ENCODE peak calls at places on chromosomes 4 and X, in four cellular contexts. One of them, this sample, is unnamed.

GRCh38 chr4:105241456-105241855 is 94.8 kb downstream of the TET2 start:
- DNase-seq in K562: no peak
- DNase-seq in A549: no peak
- DNase-seq in HepG2: no peak
- DNase-seq in this sample: no peak

GRCh38 chr4:98261291-98262271 is at the start of gene RAP1GDS1:
- DNase-seq in HepG2: peak
- DNase-seq in K562: peak
- DNase-seq in A549: peak
- DNase-seq in this sample: peak

GRCh38 chr4:138192113-138192512 is 50.0 kb downstream of the SLC7A11 start:
- DNase-seq in K562: peak
- DNase-seq in HepG2: peak
- DNase-seq in A549: peak
- DNase-seq in this sample: peak

GRCh38 chr4:22389240-22389871 is 126.5 kb downstream of the ADGRA3 start:
- DNase-seq in A549: peak
- DNase-seq in HepG2: peak
- DNase-seq in K562: peak
- DNase-seq in this sample: peak

GRCh38 chr4:72031868-72032619 is at the start of gene NPFFR2:
- DNase-seq in A549: no peak
- DNase-seq in HepG2: no peak
- DNase-seq in K562: no peak
- DNase-seq in this sample: no peak

GRCh38 chr4:174989791-174990190 is 71.6 kb downstream of the ADAM29 start:
- DNase-seq in HepG2: no peak
- DNase-seq in A549: no peak
- DNase-seq in K562: no peak
- DNase-seq in this sample: no peak

GRCh38 chr4:5566991-5567390 is 141.4 kb downstream of the EVC2 start:
- DNase-seq in A549: no peak
- DNase-seq in K562: no peak
- DNase-seq in HepG2: no peak
- DNase-seq in this sample: no peak

GRCh38 chrX:23287191-23287764 is 47.4 kb upstream of the PTCHD1 start:
- DNase-seq in A549: no peak
- DNase-seq in K562: no peak
- DNase-seq in HepG2: no peak
- DNase-seq in this sample: no peak

GRCh38 chr4:112290341-112290740 is 4.6 kb upstream of the TIFA start:
- DNase-seq in K562: no peak
- DNase-seq in A549: no peak
- DNase-seq in HepG2: no peak
- DNase-seq in this sample: no peak

GRCh38 chrX:9635805-9636204 is 129.8 kb downstream of the GPR143 start:
- DNase-seq in K562: no peak
- DNase-seq in A549: no peak
- DNase-seq in HepG2: no peak
- DNase-seq in this sample: peak

GRCh38 chrX:262391-262909 is 18.7 kb upstream of the PLCXD1 start:
- DNase-seq in A549: peak
- DNase-seq in HepG2: peak
- DNase-seq in K562: no peak
- DNase-seq in this sample: no peak

GRCh38 chr4:3813151-3813905 is 47.1 kb downstream of the ADRA2C start:
- DNase-seq in HepG2: no peak
- DNase-seq in A549: no peak
- DNase-seq in K562: no peak
- DNase-seq in this sample: no peak

GRCh38 chrX:139094671-139095592 is 383.4 kb upstream of the FGF13 start:
- DNase-seq in A549: no peak
- DNase-seq in HepG2: no peak
- DNase-seq in K562: no peak
- DNase-seq in this sample: no peak

GRCh38 chrX:19382500-19383145 is 38.9 kb downstream of the PDHA1 start:
- DNase-seq in K562: peak
- DNase-seq in A549: peak
- DNase-seq in HepG2: peak
- DNase-seq in this sample: peak

GRCh38 chrX:97401154-97401553 is 517.4 kb downstream of the RPA4 start:
- DNase-seq in A549: peak
- DNase-seq in HepG2: peak
- DNase-seq in K562: no peak
- DNase-seq in this sample: no peak

GRCh38 chrX:46184749-46185148 is 360.5 kb downstream of the ZNF674 start:
- DNase-seq in A549: no peak
- DNase-seq in K562: no peak
- DNase-seq in HepG2: no peak
- DNase-seq in this sample: no peak

GRCh38 chrX:46179748-46180147 is 365.5 kb downstream of the ZNF674 start:
- DNase-seq in HepG2: no peak
- DNase-seq in A549: no peak
- DNase-seq in K562: no peak
- DNase-seq in this sample: no peak

GRCh38 chrX:46180258-46180687 is 364.9 kb downstream of the ZNF674 start:
- DNase-seq in HepG2: peak
- DNase-seq in A549: peak
- DNase-seq in K562: no peak
- DNase-seq in this sample: peak

GRCh38 chrX:46173159-46173558 is 372.1 kb downstream of the ZNF674 start:
- DNase-seq in K562: no peak
- DNase-seq in A549: no peak
- DNase-seq in HepG2: no peak
- DNase-seq in this sample: no peak

GRCh38 chrX:46178763-46179162 is 366.5 kb downstream of the ZNF674 start:
- DNase-seq in K562: no peak
- DNase-seq in A549: no peak
- DNase-seq in HepG2: no peak
- DNase-seq in this sample: no peak
- TF ChIP-seq MAZ in K562: no peak
- TF ChIP-seq MAZ in A549: no peak
- TF ChIP-seq MAZ in HepG2: no peak
- TF ChIP-seq MAZ in this sample: no peak

GRCh38 chr4:2489081-2489805 is 20.3 kb downstream of the RNF4 start:
- DNase-seq in K562: no peak
- DNase-seq in A549: no peak
- DNase-seq in HepG2: no peak
- DNase-seq in this sample: no peak

GRCh38 chr4:2484169-2484568 is 15.3 kb downstream of the RNF4 start:
- DNase-seq in A549: no peak
- DNase-seq in HepG2: no peak
- DNase-seq in K562: no peak
- DNase-seq in this sample: no peak

GRCh38 chr4:2487632-2488031 is 18.7 kb downstream of the RNF4 start:
- DNase-seq in K562: no peak
- DNase-seq in A549: no peak
- DNase-seq in HepG2: no peak
- DNase-seq in this sample: no peak

GRCh38 chr4:2484993-2485392 is 16.1 kb downstream of the RNF4 start:
- DNase-seq in K562: no peak
- DNase-seq in A549: no peak
- DNase-seq in HepG2: no peak
- DNase-seq in this sample: no peak

DNA sequence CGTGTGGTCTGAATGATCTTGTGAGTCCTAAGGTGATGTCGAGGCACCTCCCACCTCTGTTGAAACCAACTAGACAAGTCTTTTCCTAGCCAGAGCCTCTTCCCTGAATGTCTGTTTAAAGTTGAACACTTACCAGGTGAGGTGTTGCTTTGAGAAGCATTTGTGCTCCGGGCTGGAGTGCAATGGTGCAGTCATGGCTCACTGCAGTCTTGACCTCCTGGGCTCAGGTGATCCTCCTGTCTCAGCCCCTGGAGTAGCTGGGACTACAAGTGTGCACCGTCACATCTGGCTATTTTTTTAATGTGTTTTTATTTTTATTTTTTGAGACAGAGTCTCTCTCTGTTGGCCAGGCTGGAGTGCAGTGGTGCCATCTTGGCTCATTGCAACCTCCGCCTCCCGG is 18.1 kb downstream of the RNF4 start:
- DNase-seq in K562: no peak
- DNase-seq in HepG2: no peak
- DNase-seq in A549: no peak
- DNase-seq in this sample: no peak
- TF ChIP-seq MAZ in K562: no peak
- TF ChIP-seq MAZ in HepG2: no peak
- TF ChIP-seq MAZ in A549: no peak
- TF ChIP-seq MAZ in this sample: no peak

GRCh38 chr4:39533541-39533940 is 6.3 kb upstream of the UGDH start:
- DNase-seq in HepG2: no peak
- DNase-seq in A549: no peak
- DNase-seq in K562: no peak
- DNase-seq in this sample: no peak

GRCh38 chr4:39541987-39542632 is 14.9 kb upstream of the UGDH start:
- DNase-seq in HepG2: no peak
- DNase-seq in A549: peak
- DNase-seq in K562: no peak
- DNase-seq in this sample: no peak

GRCh38 chr4:39542633-39543393 is 15.6 kb upstream of the UGDH start:
- DNase-seq in K562: no peak
- DNase-seq in HepG2: no peak
- DNase-seq in A549: peak
- DNase-seq in this sample: no peak

GRCh38 chr4:39544580-39545315 is 17.5 kb upstream of the UGDH start:
- DNase-seq in HepG2: no peak
- DNase-seq in K562: no peak
- DNase-seq in A549: no peak
- DNase-seq in this sample: peak

DNA sequence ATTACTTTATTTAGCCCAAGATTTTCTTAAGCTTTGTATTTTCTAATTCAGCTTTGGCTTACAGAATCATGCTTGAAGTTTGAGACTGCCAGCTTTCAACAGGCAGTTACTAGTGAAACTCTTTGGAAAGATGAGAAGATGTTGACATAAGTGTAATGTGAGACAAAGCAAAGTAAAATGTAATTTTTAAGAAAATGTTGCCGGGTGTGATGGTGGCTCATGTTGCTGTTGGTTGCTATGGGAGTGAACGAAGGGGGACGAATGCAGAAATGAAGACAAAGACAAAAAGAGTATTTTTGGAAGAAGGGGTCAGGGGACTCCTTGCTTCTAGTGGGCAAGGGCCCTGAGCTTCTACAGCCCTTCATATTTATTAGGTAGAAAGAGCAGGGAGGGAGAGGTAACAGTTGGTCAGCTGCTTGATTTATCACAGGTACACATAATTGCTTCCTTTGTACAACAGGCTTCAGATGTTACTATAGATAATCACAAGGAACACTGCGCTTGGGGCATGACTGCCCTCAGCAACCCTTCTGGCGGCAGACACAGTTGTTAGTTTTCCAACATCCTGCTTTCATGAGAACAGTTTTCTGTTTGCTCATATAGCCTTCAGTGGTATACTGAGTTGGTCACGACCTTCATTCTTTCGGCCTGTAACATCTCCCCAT is 11.9 kb upstream of the UGDH start:
- DNase-seq in K562: no peak
- DNase-seq in A549: peak
- DNase-seq in HepG2: no peak
- DNase-seq in this sample: peak
- TF ChIP-seq MAZ in K562: no peak
- TF ChIP-seq MAZ in A549: no peak
- TF ChIP-seq MAZ in HepG2: no peak
- TF ChIP-seq MAZ in this sample: no peak

DNA sequence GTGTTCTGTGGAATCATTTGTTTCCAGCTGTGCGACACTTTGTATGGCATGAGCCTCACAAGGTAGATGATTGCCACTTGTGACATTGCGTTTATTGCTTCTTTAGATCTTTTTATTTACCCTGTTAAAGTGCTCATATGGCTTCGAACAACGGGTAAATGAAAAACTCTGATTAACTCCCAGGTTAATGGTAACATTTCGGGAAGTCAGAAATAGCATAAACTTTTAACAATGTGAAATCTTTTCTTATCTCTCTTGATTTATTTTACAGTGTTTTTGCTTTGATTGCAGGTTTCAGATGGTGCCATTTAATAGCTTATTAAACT is 494.2 kb downstream of the IDS start:
- DNase-seq in A549: no peak
- DNase-seq in K562: no peak
- DNase-seq in HepG2: no peak
- DNase-seq in this sample: no peak
- TF ChIP-seq MAZ in A549: no peak
- TF ChIP-seq MAZ in K562: no peak
- TF ChIP-seq MAZ in HepG2: no peak
- TF ChIP-seq MAZ in this sample: no peak

GRCh38 chrX:78329486-78329885 is 2.1 kb upstream of the CYSLTR1 start:
- DNase-seq in K562: no peak
- DNase-seq in HepG2: no peak
- DNase-seq in A549: no peak
- DNase-seq in this sample: no peak

GRCh38 chrX:78331708-78332107 is 4.3 kb upstream of the CYSLTR1 start:
- DNase-seq in HepG2: no peak
- DNase-seq in K562: no peak
- DNase-seq in A549: no peak
- DNase-seq in this sample: no peak

GRCh38 chrX:78330068-78330467 is 2.7 kb upstream of the CYSLTR1 start:
- DNase-seq in HepG2: no peak
- DNase-seq in A549: no peak
- DNase-seq in K562: no peak
- DNase-seq in this sample: no peak

GRCh38 chrX:78330540-78330939 is 3.1 kb upstream of the CYSLTR1 start:
- DNase-seq in HepG2: no peak
- DNase-seq in A549: no peak
- DNase-seq in K562: no peak
- DNase-seq in this sample: no peak

DNA sequence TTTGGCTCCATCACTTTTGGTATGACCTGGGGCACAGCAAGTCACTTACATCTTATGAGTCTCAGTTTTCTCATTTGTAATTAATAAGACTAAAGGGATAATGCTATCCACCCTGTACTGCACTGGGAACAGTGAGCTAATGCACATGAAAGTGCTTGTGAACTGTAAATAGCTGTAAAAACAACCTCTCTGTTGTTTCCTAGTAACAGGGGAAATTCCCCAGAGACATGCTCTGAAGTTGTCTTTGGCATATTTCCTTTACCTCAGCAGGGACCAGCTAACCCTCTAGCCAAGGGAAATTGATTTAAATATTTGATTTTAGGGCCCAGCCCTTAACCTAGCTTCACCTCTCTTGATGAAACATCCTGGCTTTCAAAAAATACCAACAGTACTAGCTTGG is 6.1 kb upstream of the CYSLTR1 start:
- DNase-seq in HepG2: no peak
- DNase-seq in A549: no peak
- DNase-seq in K562: no peak
- DNase-seq in this sample: no peak
- TF ChIP-seq MAZ in HepG2: no peak
- TF ChIP-seq MAZ in A549: no peak
- TF ChIP-seq MAZ in K562: no peak
- TF ChIP-seq MAZ in this sample: no peak